ENCODE peak calls at places on chromosomes 5 and 9, in six cellular contexts. U is CD4-positive, alpha-beta T cell; H is HFF-Myc; V is fibroblast of lung; Q is A549; M is mesothelial cell of epicardium. K is an unnamed sample.
A peak's percentile ranks its signal among the peaks of the same experiment; 100 is the strongest.

GRCh38 chr5:141507387-141508091 is 18.7 kb downstream of the PCDHGC5 start:
- DNase-seq in U (no peak), H (peak; percentile 75), V (peak; percentile 89), Q (no peak), M (no peak), K (no peak)

GRCh38 chr9:134738869-134739659 is 97.5 kb downstream of the COL5A1 start:
- DNase-seq in U (peak; percentile 11), H (peak; percentile 14), V (peak; percentile 35), Q (peak; percentile 45), M (peak; percentile 89), K (peak; percentile 28)

GRCh38 chr5:61349935-61350334 is 17.9 kb downstream of the ZSWIM6 start:
- DNase-seq in U (no peak), H (no peak), V (no peak), Q (no peak), M (no peak), K (no peak)

GRCh38 chr5:422323-423232 is 20.4 kb upstream of the EXOC3 start:
- DNase-seq in U (no peak), H (no peak), V (no peak), Q (no peak), M (no peak), K (peak; percentile 15)

GRCh38 chr5:67383451-67383850 is 186.9 kb upstream of the CD180 start:
- DNase-seq in U (no peak), H (no peak), V (no peak), Q (no peak), M (no peak), K (no peak)

GRCh38 chr5:104551628-104552027 is 989.0 kb upstream of the NUDT12 start:
- DNase-seq in U (no peak), H (no peak), V (no peak), Q (no peak), M (no peak), K (no peak)

GRCh38 chr9:115575147-115575546 is 457.2 kb upstream of the TNC start:
- DNase-seq in U (no peak), H (no peak), V (no peak), Q (no peak), M (no peak), K (no peak)

GRCh38 chr9:129496187-129497063 is 124.5 kb downstream of the C9orf50 start:
- DNase-seq in U (peak; percentile 72), H (no peak), V (peak; percentile 96), Q (peak; percentile 94), M (peak; percentile 92), K (peak; percentile 67)

GRCh38 chr9:104787306-104788015 is 23.5 kb downstream of the NIPSNAP3B start:
- DNase-seq in U (no peak), H (no peak), V (no peak), Q (no peak), M (no peak), K (no peak)

GRCh38 chr9:99489043-99489378 is 266.9 kb downstream of the SEC61B start:
- DNase-seq in U (no peak), H (peak; percentile 39), V (peak; percentile 76), Q (no peak), M (no peak), K (no peak)

GRCh38 chr9:124280176-124280691 is 22.5 kb downstream of the NEK6 start:
- DNase-seq in U (no peak), H (no peak), V (peak; percentile 93), Q (no peak), M (no peak), K (no peak)

GRCh38 chr5:52725781-52726180 is 61.9 kb upstream of the ITGA1 start:
- DNase-seq in U (no peak), H (no peak), V (peak; percentile 9), Q (no peak), M (no peak), K (no peak)

GRCh38 chr5:171957591-171958251 is 48.7 kb downstream of the FBXW11 start:
- DNase-seq in U (peak; percentile 2), H (no peak), V (peak; percentile 23), Q (no peak), M (no peak), K (no peak)

GRCh38 chr5:67992919-67993318 is 222.6 kb upstream of the PIK3R1 start:
- DNase-seq in U (no peak), H (no peak), V (peak; percentile 56), Q (no peak), M (no peak), K (no peak)

GRCh38 chr5:93378073-93378472 is 202.9 kb downstream of the NR2F1-AS1 start:
- DNase-seq in U (no peak), H (peak; percentile 55), V (peak; percentile 88), Q (no peak), M (no peak), K (no peak)

GRCh38 chr9:91758491-91758981 is 191.5 kb downstream of the ROR2 start:
- DNase-seq in U (no peak), H (peak; percentile 70), V (peak; percentile 36), Q (peak; percentile 55), M (peak; percentile 69), K (no peak)
- TF ChIP-seq CTCF in U (no peak), H (peak; percentile 92), V (peak; percentile 74), Q (peak; percentile 42), M (peak; percentile 50), K (no peak)

DNA sequence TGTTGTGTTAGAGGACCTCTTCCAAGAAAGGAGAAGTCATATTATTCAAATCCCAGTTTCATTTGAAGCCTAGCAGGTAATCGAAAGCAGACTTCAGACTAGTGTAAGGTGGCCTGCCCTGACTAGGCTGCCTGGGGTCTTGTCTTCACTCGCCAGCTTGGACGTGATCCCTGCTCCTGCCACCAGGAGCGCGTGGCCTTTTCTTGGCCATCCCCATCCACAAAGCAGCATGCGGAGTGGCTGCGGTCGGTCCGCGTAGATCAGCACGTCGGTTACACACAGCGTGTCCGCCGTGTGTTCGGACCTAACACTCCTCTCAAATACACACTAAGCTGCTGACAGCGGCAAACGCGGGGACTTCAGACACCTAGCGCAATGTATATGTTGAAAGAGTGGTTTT is 37.3 kb downstream of the CFAP77 start:
- DNase-seq in U (no peak), H (no peak), V (no peak), Q (no peak), M (no peak), K (no peak)
- TF ChIP-seq CTCF in U (no peak), H (peak; percentile 26), V (no peak), Q (no peak), M (peak; percentile 21), K (no peak)

DNA sequence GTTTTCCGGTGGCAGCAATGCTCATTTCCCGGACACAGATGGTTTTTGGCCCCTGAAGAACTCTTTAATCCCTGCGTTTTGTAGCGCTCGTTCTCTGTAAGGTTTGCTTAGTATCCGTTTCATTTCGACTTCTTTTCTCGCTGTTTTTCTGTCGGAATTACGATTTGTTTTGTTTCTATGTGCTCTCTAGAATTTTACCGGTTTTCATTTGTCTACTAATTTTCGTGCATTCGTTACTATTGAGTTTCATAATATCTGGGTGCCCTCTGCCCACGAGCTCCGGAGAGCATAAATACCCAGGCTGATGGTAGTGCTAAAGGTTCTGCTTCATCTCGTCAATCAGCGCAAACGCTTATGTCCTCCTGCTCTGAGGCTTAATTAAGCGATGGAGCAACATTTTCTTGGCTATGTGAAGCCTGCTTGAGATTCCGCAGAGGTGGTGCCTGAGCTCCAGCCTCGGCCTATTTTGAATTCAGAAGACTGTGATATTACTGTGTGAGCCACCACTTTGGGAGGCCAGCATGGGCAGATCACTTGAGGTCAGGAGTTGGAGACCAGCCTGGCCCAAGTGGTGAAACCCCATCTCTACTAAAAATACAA is 44.9 kb downstream of the ANXA2R start:
- DNase-seq in U (no peak), H (no peak), V (peak; percentile 60), Q (no peak), M (no peak), K (no peak)
- TF ChIP-seq CTCF in U (no peak), H (no peak), V (no peak), Q (peak; percentile 7), M (peak; percentile 60), K (no peak)

GRCh38 chr5:7394889-7395431 is 978 bp upstream of the ADCY2 start:
- DNase-seq in U (no peak), H (no peak), V (no peak), Q (no peak), M (no peak), K (no peak)
- TF ChIP-seq CTCF in U (no peak), H (no peak), V (no peak), Q (no peak), M (no peak), K (no peak)

GRCh38 chr9:96686638-96687335 is 31.7 kb upstream of the PRXL2C start:
- DNase-seq in U (peak; percentile 64), H (peak; percentile 33), V (peak; percentile 80), Q (peak; percentile 75), M (peak; percentile 56), K (peak; percentile 78)
- TF ChIP-seq CTCF in U (peak; percentile 40), H (peak; percentile 69), V (peak; percentile 72), Q (peak; percentile 50), M (no peak), K (no peak)